ENCODE peak calls at places on chromosomes 1 and 21, in four cellular contexts. F is A549, R is astrocyte of the spinal cord, E is AG09309. B is an unnamed sample.

GRCh38 chr1:183144752-183145151 is 41.3 kb upstream of the LAMC2 start:
- DNase-seq in E (no peak), F (no peak), R (no peak), B (no peak)

GRCh38 chr1:40308036-40308727 is 8.9 kb downstream of the COL9A2 start:
- DNase-seq in E (no peak), F (no peak), R (no peak), B (no peak)

GRCh38 chr1:185489406-185489805 is 172.4 kb upstream of the IVNS1ABP start:
- DNase-seq in R (no peak), E (no peak), F (no peak), B (no peak)

GRCh38 chr21:44054710-44055109 is 42.6 kb downstream of the TRAPPC10 start:
- DNase-seq in R (peak), E (no peak), F (peak), B (no peak)

GRCh38 chr1:29752141-29752540 is 515.8 kb downstream of the PTPRU start:
- DNase-seq in R (no peak), F (no peak), E (no peak), B (no peak)

GRCh38 chr1:183137782-183138181 is 48.3 kb upstream of the LAMC2 start:
- DNase-seq in E (no peak), F (no peak), R (no peak), B (no peak)

GRCh38 chr1:202270871-202271326 is 70.8 kb downstream of the UBE2T start:
- DNase-seq in R (no peak), F (no peak), E (no peak), B (no peak)

GRCh38 chr1:93874025-93874651 is 4.9 kb downstream of the DNTTIP2 start:
- DNase-seq in E (peak), F (peak), R (peak), B (no peak)

GRCh38 chr1:77438239-77438913 is 156.6 kb downstream of the AK5 start:
- DNase-seq in R (peak), E (peak), F (no peak), B (no peak)

GRCh38 chr1:155307247-155307740 is 1.4 kb upstream of the FDPS start:
- DNase-seq in F (peak), R (peak), E (no peak), B (no peak)

GRCh38 chr1:7388488-7389185 is 382.5 kb upstream of the VAMP3 start:
- DNase-seq in R (peak), F (no peak), E (no peak), B (no peak)

GRCh38 chr1:27357281-27358037 is 9.3 kb downstream of the MAP3K6 start:
- DNase-seq in E (no peak), F (peak), R (peak), B (peak)

GRCh38 chr1:12525311-12526181 is 92.5 kb downstream of the DHRS3 start:
- DNase-seq in R (peak), E (no peak), F (peak), B (no peak)

GRCh38 chr1:201585901-201586300 is 47.0 kb downstream of the NAV1 start:
- DNase-seq in R (no peak), E (no peak), F (no peak), B (no peak)

GRCh38 chr1:154951901-154952657 is 3.8 kb downstream of the PBXIP1 start:
- DNase-seq in F (no peak), E (no peak), R (no peak), B (no peak)

GRCh38 chr1:157653494-157653873 is 47.1 kb downstream of the FCRL3 start:
- DNase-seq in R (no peak), E (no peak), F (no peak), B (no peak)

GRCh38 chr1:228293816-228294500 is 86.1 kb downstream of the OBSCN start:
- DNase-seq in E (no peak), R (no peak), F (no peak), B (no peak)

GRCh38 chr1:41404308-41404755 is 43.1 kb downstream of the FOXO6 start:
- DNase-seq in F (peak), R (no peak), E (no peak), B (no peak)

GRCh38 chr1:199522936-199523335 is 504.6 kb upstream of the NR5A2 start:
- DNase-seq in R (peak), F (no peak), E (peak), B (no peak)

GRCh38 chr1:76210130-76210529 is 135.6 kb downstream of the ST6GALNAC3 start:
- DNase-seq in F (no peak), R (no peak), E (no peak), B (no peak)

GRCh38 chr1:172638249-172638648 is 20.7 kb upstream of the FASLG start:
- DNase-seq in R (no peak), F (no peak), E (no peak), B (no peak)

GRCh38 chr1:212458817-212459216 is 26.1 kb downstream of the NENF start:
- DNase-seq in R (no peak), E (no peak), F (no peak), B (no peak)

GRCh38 chr1:27476222-27476621 is 13.7 kb downstream of the WASF2 start:
- DNase-seq in F (no peak), E (no peak), R (no peak), B (no peak)

GRCh38 chr1:19728413-19729145 is 63.9 kb downstream of the HTR6 start:
- DNase-seq in R (no peak), E (no peak), F (no peak), B (no peak)

GRCh38 chr21:16457498-16457897 is 727.7 kb downstream of the USP25 start:
- DNase-seq in E (no peak), F (no peak), R (no peak), B (no peak)

GRCh38 chr1:82269466-82269865 is 468.7 kb downstream of the ADGRL2 start:
- DNase-seq in R (peak), F (no peak), E (no peak), B (no peak)

GRCh38 chr21:28705616-28706015 is 287.1 kb downstream of the LTN1 start:
- DNase-seq in R (peak), E (no peak), F (no peak), B (no peak)

GRCh38 chr1:61263905-61264824 is 181.8 kb downstream of the NFIA start:
- DNase-seq in F (no peak), E (no peak), R (no peak), B (no peak)

GRCh38 chr1:56709269-56709880 is 64.3 kb downstream of the PRKAA2 start:
- DNase-seq in E (peak), R (peak), F (peak), B (no peak)

GRCh38 chr1:100443739-100444571 is 91.6 kb downstream of the CDC14A start:
- DNase-seq in F (no peak), R (peak), E (no peak), B (no peak)

GRCh38 chr1:56414728-56415224 is 164.6 kb downstream of the PLPP3 start:
- DNase-seq in F (peak), E (no peak), R (no peak), B (no peak)

GRCh38 chr1:92365378-92366044 is 66.7 kb downstream of the RPAP2 start:
- DNase-seq in R (no peak), E (no peak), F (no peak), B (no peak)

GRCh38 chr1:244326757-244327156 is 125.0 kb downstream of the ADSS2 start:
- DNase-seq in F (no peak), R (no peak), E (no peak), B (no peak)

GRCh38 chr1:7390604-7391000 is 380.5 kb upstream of the VAMP3 start:
- DNase-seq in F (no peak), E (no peak), R (no peak), B (peak)

GRCh38 chr1:20603473-20604464 is 14.9 kb downstream of the CDA start:
- DNase-seq in R (peak), E (peak), F (peak), B (no peak)

GRCh38 chr1:44650159-44650831 is 24.0 kb downstream of the TMEM53 start:
- DNase-seq in F (no peak), R (no peak), E (no peak), B (no peak)

GRCh38 chr1:63813829-63814277 is 40.0 kb downstream of the ROR1 start:
- DNase-seq in F (no peak), E (no peak), R (peak), B (no peak)

GRCh38 chr1:161706483-161707347 is at the start of gene FCRLA:
- DNase-seq in E (peak), R (peak), F (peak), B (no peak)

GRCh38 chr1:201288765-201289164 is 5.5 kb downstream of the PKP1 start:
- DNase-seq in R (no peak), E (no peak), F (no peak), B (no peak)

DNA sequence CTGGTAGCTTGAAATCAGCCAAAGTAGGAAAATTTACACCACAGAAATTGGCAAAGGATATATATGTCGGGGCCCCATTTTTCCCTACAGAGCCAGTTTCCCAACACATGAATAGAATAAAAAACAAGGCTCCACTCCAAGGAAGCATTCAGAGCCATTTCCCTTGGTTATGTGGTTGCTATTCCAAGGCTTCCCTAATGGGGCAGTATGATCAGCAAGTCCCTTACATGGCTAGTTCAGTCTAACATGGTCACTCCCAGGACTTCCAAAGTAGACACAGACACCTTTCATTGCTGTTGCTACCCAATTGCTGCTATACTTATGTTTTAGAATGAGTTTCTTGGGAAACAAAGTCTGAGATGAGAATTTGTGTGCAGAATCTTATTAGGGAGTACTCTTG is 93.1 kb downstream of the C21orf91 start:
- DNase-seq in E (no peak), R (no peak), F (peak), B (no peak)
- TF ChIP-seq CTCF in E (peak), R (peak), F (no peak), B (no peak)

DNA sequence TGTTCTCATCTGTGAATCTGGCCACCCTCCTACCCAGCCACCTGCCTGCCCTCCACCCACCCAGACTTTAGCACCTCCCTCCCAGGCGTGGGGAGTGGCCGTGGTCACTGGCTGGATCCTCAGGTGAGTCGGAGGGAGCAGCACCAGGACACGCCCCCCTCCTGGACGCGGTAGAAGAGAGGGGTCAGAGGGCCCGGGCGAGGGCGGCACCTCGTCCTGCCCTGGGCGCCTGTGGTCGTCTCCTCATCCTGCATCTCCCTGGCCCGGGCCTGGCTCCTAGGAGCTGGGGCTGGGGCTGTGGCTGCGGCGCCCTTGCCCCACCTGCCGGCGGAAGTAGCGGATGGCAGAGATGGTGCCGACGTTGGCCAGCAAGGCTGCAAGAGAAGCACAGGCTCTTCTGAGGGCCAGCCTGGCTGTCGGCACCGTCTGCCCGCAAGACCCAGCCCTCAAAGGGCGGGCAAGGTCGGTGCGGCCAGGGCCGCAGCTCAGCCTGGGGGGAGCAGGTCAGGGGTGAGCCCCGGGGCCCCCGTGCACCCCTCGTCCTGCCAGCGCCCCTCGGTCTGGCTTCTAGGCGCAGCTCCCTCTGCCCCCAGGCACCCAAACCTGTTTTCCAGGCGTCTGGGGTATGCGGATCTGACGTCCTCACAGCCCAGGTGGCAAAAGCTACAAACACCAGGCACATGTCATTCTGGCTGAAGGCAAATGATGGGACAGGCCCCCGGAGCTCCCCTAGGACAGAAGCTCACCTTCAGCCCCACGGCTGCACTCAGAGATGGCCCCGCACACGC is 5.8 kb downstream of the PERM1 start:
- DNase-seq in E (no peak), F (peak), R (peak), B (peak)
- TF ChIP-seq CTCF in E (peak), F (peak), R (peak), B (peak)

DNA sequence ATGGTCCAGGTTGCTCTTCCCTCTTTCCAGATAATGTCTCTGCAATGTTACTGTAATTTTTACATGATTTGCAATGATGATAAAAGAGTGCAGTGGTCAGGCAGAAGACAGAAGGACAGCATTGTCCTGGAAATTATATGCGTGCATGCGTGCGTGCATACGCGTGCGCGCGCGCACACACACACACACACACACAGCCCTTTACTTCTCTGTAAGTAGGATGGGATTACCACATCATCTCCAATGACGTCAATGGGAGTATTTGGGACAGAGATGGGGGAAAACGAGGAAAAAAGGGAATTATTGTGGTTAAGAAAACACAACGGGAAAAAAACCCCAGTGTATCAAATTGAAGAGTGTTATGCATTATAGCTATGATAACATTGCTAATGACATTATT is 99.7 kb downstream of the SPAG17 start:
- DNase-seq in R (no peak), F (no peak), E (no peak), B (no peak)
- TF ChIP-seq CTCF in R (no peak), F (no peak), E (no peak), B (no peak)

GRCh38 chr1:70112838-70113237 is 92.5 kb downstream of the LRRC40 start:
- DNase-seq in R (no peak), F (peak), E (no peak), B (no peak)
- TF ChIP-seq CTCF in R (peak), F (no peak), E (no peak), B (no peak)

B was measured in mesothelial cell of epicardium.